ENCODE peak calls at places on chromosomes 13 and 19, in five cellular contexts. I is AG09309, M is nephron progenitor cell, E is thyroid gland, Z is tibial nerve. H is an unnamed sample.

GRCh38 chr13:105474983-105475382 is 1060.5 kb downstream of the EFNB2 start:
- DNase-seq in I (no peak), M (no peak), E (no peak), Z (no peak), H (no peak)

GRCh38 chr13:40550130-40550529 is 116.3 kb downstream of the FOXO1 start:
- DNase-seq in I (no peak), M (no peak), E (no peak), Z (no peak), H (no peak)

GRCh38 chr13:26601669-26602068 is 44.2 kb downstream of the WASF3 start:
- DNase-seq in I (no peak), M (no peak), E (no peak), Z (no peak), H (no peak)

GRCh38 chr13:52319876-52320275 is 86.1 kb downstream of the THSD1 start:
- DNase-seq in I (no peak), M (no peak), E (no peak), Z (no peak), H (no peak)

GRCh38 chr19:23440791-23441190 is 45.5 kb upstream of the ZNF91 start:
- DNase-seq in I (no peak), M (peak; percentile 10), E (no peak), Z (no peak), H (no peak)

GRCh38 chr19:46131485-46132143 is 7.1 kb upstream of the IGFL3 start:
- DNase-seq in I (no peak), M (no peak), E (no peak), Z (no peak), H (no peak)

GRCh38 chr19:16593181-16593580 is 21.0 kb upstream of the SLC35E1 start:
- DNase-seq in I (no peak), M (no peak), E (no peak), Z (no peak), H (no peak)

GRCh38 chr13:72782717-72783116 is 784 bp downstream of the PIBF1 start:
- DNase-seq in I (no peak), M (peak; percentile 8), E (no peak), Z (no peak), H (no peak)

GRCh38 chr19:52492991-52493470 is 34.4 kb upstream of the ZNF808 start:
- DNase-seq in I (no peak), M (peak; percentile 31), E (peak; percentile 68), Z (no peak), H (peak; percentile 20)

GRCh38 chr19:50720921-50721291 is 1.3 kb upstream of the SHANK1 start:
- DNase-seq in I (peak; percentile 32), M (peak; percentile 27), E (no peak), Z (no peak), H (no peak)

GRCh38 chr19:18543814-18544475 is 572 bp upstream of the FKBP8 start:
- DNase-seq in I (no peak), M (no peak), E (peak; percentile 22), Z (no peak), H (peak; percentile 51)
- TF ChIP-seq CTCF in I (no peak), M (no peak), E (no peak), Z (no peak), H (no peak)

DNA sequence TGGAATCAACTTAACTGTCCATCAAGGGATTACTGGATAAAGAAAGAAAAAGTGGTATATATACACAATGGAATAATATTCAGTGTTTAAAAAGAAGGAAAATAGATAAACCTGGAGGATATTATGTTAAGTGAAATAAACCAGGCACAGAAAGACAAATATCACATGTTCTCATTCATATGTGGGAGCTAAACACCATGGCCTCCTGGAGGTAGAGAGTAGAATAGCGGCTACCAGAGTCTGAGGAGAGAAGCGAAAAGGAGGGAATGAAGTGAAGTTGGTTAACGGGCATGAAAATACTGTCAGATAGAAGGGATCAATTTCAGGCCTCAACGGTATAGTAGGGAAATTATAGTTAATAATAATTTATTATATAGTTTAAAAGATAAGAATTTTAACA is 147.5 kb upstream of the OBI1 start:
- DNase-seq in I (no peak), M (no peak), E (no peak), Z (no peak), H (peak; percentile 12)
- TF ChIP-seq CTCF in I (no peak), M (peak; percentile 45), E (no peak), Z (no peak), H (peak; percentile 78)

GRCh38 chr13:97367016-97367415 is 67.0 kb upstream of the RAP2A start:
- DNase-seq in I (peak; percentile 40), M (no peak), E (no peak), Z (no peak), H (no peak)

GRCh38 chr13:97364827-97365226 is 69.1 kb upstream of the RAP2A start:
- DNase-seq in I (no peak), M (no peak), E (no peak), Z (no peak), H (no peak)

GRCh38 chr13:97367427-97367826 is 66.5 kb upstream of the RAP2A start:
- DNase-seq in I (peak; percentile 66), M (peak; percentile 21), E (peak; percentile 46), Z (no peak), H (no peak)

GRCh38 chr13:97364031-97364430 is 69.9 kb upstream of the RAP2A start:
- DNase-seq in I (no peak), M (no peak), E (no peak), Z (no peak), H (no peak)

DNA sequence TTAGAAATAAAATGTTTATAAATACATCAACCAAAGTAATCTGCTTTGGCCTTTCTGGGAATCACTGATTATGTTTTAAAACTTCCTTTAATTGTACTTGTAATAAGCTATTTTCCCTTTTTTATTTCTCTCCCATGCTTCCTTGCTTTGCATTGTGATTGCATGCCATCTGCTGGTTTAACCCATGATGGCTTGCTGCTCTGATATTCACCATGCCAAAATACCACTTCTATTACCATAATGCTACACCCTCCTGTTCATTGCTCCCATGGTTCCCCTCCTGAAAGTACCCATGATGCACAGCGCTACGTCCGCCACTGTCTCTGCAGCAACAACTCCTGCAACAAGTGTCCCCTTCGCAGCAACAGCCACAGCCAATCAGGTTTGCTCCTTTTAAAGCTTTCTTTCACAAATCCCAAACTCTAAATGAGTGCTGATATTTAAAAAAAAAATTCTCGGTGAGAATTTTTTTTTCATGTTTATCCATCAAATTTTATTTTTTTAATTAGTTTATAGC is 67.7 kb upstream of the RAP2A start:
- DNase-seq in I (no peak), M (no peak), E (no peak), Z (no peak), H (no peak)
- TF ChIP-seq CTCF in I (peak; percentile 6), M (no peak), E (no peak), Z (no peak), H (no peak)

GRCh38 chr13:107305178-107305577 is 737.2 kb upstream of the ARGLU1 start:
- DNase-seq in I (no peak), M (no peak), E (no peak), Z (no peak), H (no peak)

GRCh38 chr13:107299717-107300116 is 731.8 kb upstream of the ARGLU1 start:
- DNase-seq in I (no peak), M (no peak), E (no peak), Z (no peak), H (no peak)

GRCh38 chr13:107296804-107297203 is 728.9 kb upstream of the ARGLU1 start:
- DNase-seq in I (no peak), M (no peak), E (no peak), Z (no peak), H (no peak)

GRCh38 chr13:107301724-107302374 is 733.9 kb upstream of the ARGLU1 start:
- DNase-seq in I (no peak), M (no peak), E (no peak), Z (no peak), H (no peak)
- TF ChIP-seq CTCF in I (peak; percentile 21), M (no peak), E (no peak), Z (no peak), H (no peak)

GRCh38 chr13:94716016-94716415 is 3.7 kb upstream of the SOX21 start:
- DNase-seq in I (no peak), M (no peak), E (no peak), Z (no peak), H (no peak)
- TF ChIP-seq CTCF in I (no peak), M (peak; percentile 16), E (no peak), Z (no peak), H (no peak)

DNA sequence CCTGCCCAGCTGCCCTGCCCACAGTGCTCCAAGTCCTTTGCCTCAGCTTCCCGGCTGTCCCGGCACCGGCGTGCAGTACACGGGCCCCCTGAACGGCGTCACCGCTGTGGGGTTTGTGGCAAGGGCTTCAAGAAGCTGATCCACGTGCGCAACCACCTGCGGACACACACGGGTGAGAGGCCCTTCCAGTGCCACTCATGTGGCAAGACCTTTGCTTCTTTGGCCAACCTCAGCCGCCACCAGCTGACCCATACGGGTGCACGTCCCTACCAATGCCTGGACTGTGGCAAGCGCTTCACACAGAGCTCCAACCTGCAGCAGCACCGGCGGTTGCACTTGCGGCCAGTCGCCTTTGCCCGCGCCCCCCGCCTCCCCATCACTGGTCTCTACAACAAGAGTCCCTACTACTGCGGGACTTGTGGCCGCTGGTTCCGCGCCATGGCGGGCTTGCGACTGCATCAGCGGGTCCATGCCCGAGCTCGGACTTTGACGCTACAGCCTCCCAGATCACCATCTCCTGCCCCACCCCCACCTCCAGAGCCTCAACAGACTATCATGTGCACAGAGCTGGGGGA is 5.7 kb downstream of the ZNF526 start:
- DNase-seq in I (no peak), M (no peak), E (no peak), Z (no peak), H (no peak)
- TF ChIP-seq CTCF in I (no peak), M (no peak), E (no peak), Z (no peak), H (no peak)

GRCh38 chr19:4909897-4910593 is 744 bp downstream of the UHRF1 start:
- DNase-seq in I (no peak), M (peak; percentile 95), E (peak; percentile 90), Z (peak; percentile 89), H (peak; percentile 86)

GRCh38 chr19:4911314-4911713 is 2.0 kb downstream of the UHRF1 start:
- DNase-seq in I (no peak), M (no peak), E (no peak), Z (no peak), H (no peak)

GRCh38 chr19:4913996-4914735 is 4.9 kb downstream of the UHRF1 start:
- DNase-seq in I (no peak), M (no peak), E (no peak), Z (no peak), H (no peak)

GRCh38 chr19:4910594-4911273 is 1.4 kb downstream of the UHRF1 start:
- DNase-seq in I (no peak), M (peak; percentile 19), E (no peak), Z (no peak), H (no peak)

GRCh38 chr19:4911786-4912672 is 2.7 kb downstream of the UHRF1 start:
- DNase-seq in I (peak; percentile 100), M (peak; percentile 65), E (peak; percentile 54), Z (peak; percentile 59), H (peak; percentile 55)
- TF ChIP-seq CTCF in I (peak; percentile 76), M (peak; percentile 45), E (peak; percentile 46), Z (peak; percentile 87), H (peak; percentile 29)

DNA sequence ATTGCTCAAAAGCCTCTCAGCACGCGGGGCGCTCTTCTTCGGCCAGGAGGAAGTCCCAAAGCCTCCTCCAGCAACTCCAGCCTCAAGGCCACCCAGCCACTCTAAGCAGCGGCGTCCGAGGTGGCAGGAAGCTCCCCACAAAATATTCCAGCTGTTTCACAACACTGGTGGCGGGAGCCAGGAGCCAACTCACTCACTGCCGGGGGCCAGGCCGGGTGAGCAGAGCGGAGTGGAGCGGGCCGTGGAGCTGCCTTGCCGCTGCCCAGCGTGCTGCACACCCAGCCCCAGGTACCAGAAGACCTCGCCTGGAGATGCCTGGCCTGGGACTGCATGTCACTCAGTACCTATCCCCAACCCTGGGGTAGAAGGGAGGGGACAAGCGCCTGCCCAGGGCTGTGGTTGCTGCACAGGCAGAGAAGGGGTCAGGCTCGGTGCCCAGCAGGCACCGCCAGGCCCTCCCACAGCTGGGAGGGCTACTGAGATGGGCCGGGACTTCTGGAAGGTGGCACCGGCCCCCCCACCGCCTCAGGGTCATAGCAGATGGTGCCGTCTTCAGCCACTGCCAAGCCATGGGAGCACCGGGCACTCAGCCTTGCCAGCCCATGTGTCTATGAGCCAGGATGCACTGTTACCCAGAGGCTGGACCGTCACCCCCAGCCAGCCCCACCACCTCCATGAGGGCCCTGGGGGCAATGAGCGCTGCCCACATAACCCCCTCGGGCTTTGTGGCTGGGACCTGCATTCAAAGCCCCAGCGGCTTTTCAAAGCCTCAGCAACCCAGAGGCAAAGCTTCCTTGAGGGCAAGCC is 59.2 kb downstream of the MLLT1 start:
- DNase-seq in I (no peak), M (no peak), E (no peak), Z (peak; percentile 51), H (no peak)
- TF ChIP-seq CTCF in I (no peak), M (no peak), E (no peak), Z (no peak), H (no peak)